ENCODE peak calls at places on chromosome 21, in ten cellular contexts. M is type B pancreatic cell; W is stimulated activated CD8-positive, alpha-beta memory T cell treated with anti-CD3 and anti-CD28 coated beads, Interleukin-15, amount 100 ng/mL, for 1 hour; B is stimulated activated CD4-positive, alpha-beta T cell treated with anti-CD3 and anti-CD28 coated beads, Interleukin-1b, Interleukin-23, amount 100 ng/mL, for 24 hours; F is naive B cell; Y is putamen; P is H54; R is hepatic stellate cell; Z is suprapubic skin; X is HT1080. I is an unnamed sample.

GRCh38 chr21:45169001-45169400 is 94.6 kb downstream of the ADARB1 start:
- DNase-seq in M (no peak), W (no peak), B (no peak), F (no peak), Y (no peak), P (no peak), R (no peak), Z (no peak), X (no peak), I (no peak)

GRCh38 chr21:44067011-44067839 is 40.0 kb upstream of the PWP2 start:
- DNase-seq in M (no peak), W (no peak), B (no peak), F (no peak), Y (no peak), P (no peak), R (no peak), Z (peak), X (no peak), I (no peak)

GRCh38 chr21:46028547-46029200 is 47.1 kb downstream of the COL6A1 start:
- DNase-seq in M (no peak), W (no peak), B (no peak), F (no peak), Y (no peak), P (no peak), R (peak), Z (no peak), X (no peak), I (no peak)

GRCh38 chr21:36105327-36105842 is 29.5 kb upstream of the CBR3 start:
- DNase-seq in M (no peak), W (no peak), B (no peak), F (no peak), Y (no peak), P (no peak), R (no peak), Z (no peak), X (no peak), I (no peak)

GRCh38 chr21:42569732-42570301 is 56.2 kb downstream of the SLC37A1 start:
- DNase-seq in M (no peak), W (no peak), B (no peak), F (no peak), Y (no peak), P (no peak), R (no peak), Z (peak), X (no peak), I (no peak)

GRCh38 chr21:37848721-37849490 is 67.4 kb downstream of the KCNJ6 start:
- DNase-seq in M (no peak), W (no peak), B (no peak), F (no peak), Y (no peak), P (no peak), R (peak), Z (no peak), X (peak), I (no peak)

GRCh38 chr21:36111238-36111637 is 23.6 kb upstream of the CBR3 start:
- DNase-seq in M (no peak), W (no peak), B (no peak), F (no peak), Y (no peak), P (no peak), R (no peak), Z (no peak), X (no peak), I (no peak)

GRCh38 chr21:44487831-44488230 is 32.5 kb downstream of the LRRC3 start:
- DNase-seq in M (no peak), W (peak), B (peak), F (no peak), Y (no peak), P (peak), R (no peak), Z (no peak), X (peak), I (no peak)

GRCh38 chr21:42311816-42312625 is 3.2 kb downstream of the TFF3 start:
- DNase-seq in M (no peak), W (no peak), B (no peak), F (no peak), Y (no peak), P (no peak), R (no peak), Z (no peak), X (no peak), I (no peak)

GRCh38 chr21:37368536-37369279 is 2.1 kb downstream of the DYRK1A start:
- DNase-seq in M (no peak), W (no peak), B (no peak), F (no peak), Y (no peak), P (no peak), R (no peak), Z (no peak), X (peak), I (no peak)

GRCh38 chr21:36945496-36946138 is 20.9 kb downstream of the HLCS start:
- DNase-seq in M (no peak), W (no peak), B (no peak), F (no peak), Y (no peak), P (no peak), R (no peak), Z (no peak), X (no peak), I (no peak)

GRCh38 chr21:26297856-26298255 is 127.3 kb upstream of the APP start:
- DNase-seq in M (no peak), W (no peak), B (no peak), F (no peak), Y (no peak), P (no peak), R (no peak), Z (no peak), X (no peak), I (no peak)

GRCh38 chr21:35150562-35151226 is 101.6 kb upstream of the RUNX1 start:
- DNase-seq in M (no peak), W (no peak), B (no peak), F (no peak), Y (no peak), P (no peak), R (peak), Z (no peak), X (peak), I (no peak)

GRCh38 chr21:36321325-36322082 is 1.5 kb downstream of the MORC3 start:
- DNase-seq in M (no peak), W (no peak), B (no peak), F (no peak), Y (peak), P (no peak), R (no peak), Z (no peak), X (peak), I (peak)

GRCh38 chr21:45575993-45576837 is 34.0 kb upstream of the SLC19A1 start:
- DNase-seq in M (no peak), W (no peak), B (no peak), F (no peak), Y (no peak), P (no peak), R (no peak), Z (peak), X (no peak), I (no peak)

GRCh38 chr21:45150630-45151265 is 76.4 kb downstream of the ADARB1 start:
- DNase-seq in M (no peak), W (no peak), B (no peak), F (no peak), Y (no peak), P (no peak), R (no peak), Z (no peak), X (no peak), I (no peak)

GRCh38 chr21:33544451-33544850 is 1.6 kb downstream of the SON start:
- DNase-seq in M (no peak), W (no peak), B (no peak), F (no peak), Y (no peak), P (no peak), R (no peak), Z (no peak), X (no peak), I (no peak)

GRCh38 chr21:32253215-32253641 is 25.6 kb downstream of the MIS18A start:
- DNase-seq in M (no peak), W (no peak), B (no peak), F (no peak), Y (no peak), P (peak), R (peak), Z (no peak), X (no peak), I (no peak)

GRCh38 chr21:17612023-17612564 is 607 bp downstream of the BTG3 start:
- DNase-seq in M (no peak), W (peak), B (no peak), F (no peak), Y (peak), P (peak), R (peak), Z (peak), X (no peak), I (no peak)

GRCh38 chr21:18030248-18030647 is 211.1 kb upstream of the C21orf91 start:
- DNase-seq in M (no peak), W (no peak), B (no peak), F (no peak), Y (no peak), P (no peak), R (no peak), Z (no peak), X (peak), I (no peak)

GRCh38 chr21:19463966-19464365 is 1060.4 kb upstream of the TMPRSS15 start:
- DNase-seq in M (no peak), W (no peak), B (no peak), F (no peak), Y (no peak), P (no peak), R (no peak), Z (no peak), X (peak), I (no peak)

GRCh38 chr21:29306920-29307319 is 8.2 kb downstream of the BACH1 start:
- DNase-seq in M (no peak), W (no peak), B (no peak), F (no peak), Y (no peak), P (no peak), R (no peak), Z (no peak), X (no peak), I (no peak)

GRCh38 chr21:15063081-15063820 is 1.5 kb downstream of the NRIP1 start:
- DNase-seq in M (no peak), W (no peak), B (no peak), F (no peak), Y (no peak), P (no peak), R (no peak), Z (no peak), X (peak), I (no peak)

GRCh38 chr21:41726970-41727783 is 39.7 kb downstream of the RIPK4 start:
- DNase-seq in M (no peak), W (no peak), B (no peak), F (no peak), Y (no peak), P (peak), R (peak), Z (peak), X (peak), I (no peak)

GRCh38 chr21:34702341-34702807 is 33.6 kb downstream of the CLIC6 start:
- DNase-seq in M (no peak), W (no peak), B (no peak), F (no peak), Y (no peak), P (no peak), R (no peak), Z (peak), X (no peak), I (no peak)

GRCh38 chr21:45556645-45557601 is 14.7 kb upstream of the SLC19A1 start:
- DNase-seq in M (no peak), W (no peak), B (no peak), F (no peak), Y (no peak), P (no peak), R (no peak), Z (peak), X (no peak), I (no peak)